ENCODE peak calls at places on chromosomes 12 and 14, in six cellular contexts. K, E, M, F, P and N are unnamed samples. For H3K36me3, the result is how much of the 10 kb centered on the place peaks cover.

GRCh38 chr14:94936901-94937321 is 167.0 kb upstream of the GSC start:
- DNase-seq in K (no peak), E (peak), M (no peak), F (peak), P (no peak), N (no peak)

GRCh38 chr14:102213470-102213869 is 73.8 kb downstream of the WDR20 start:
- DNase-seq in K (no peak), E (no peak), M (no peak), F (no peak), P (no peak), N (no peak)

GRCh38 chr12:98423963-98424362 is 91.4 kb upstream of the TMPO start:
- DNase-seq in K (no peak), E (no peak), M (no peak), F (no peak), P (no peak), N (no peak)

GRCh38 chr12:82574191-82574590 is 112.5 kb upstream of the TMTC2 start:
- DNase-seq in K (no peak), E (no peak), M (no peak), F (no peak), P (no peak), N (no peak)

GRCh38 chr12:98885778-98886177 is 240.7 kb downstream of the APAF1 start:
- DNase-seq in K (peak), E (no peak), M (no peak), F (no peak), P (no peak), N (no peak)

GRCh38 chr14:51069065-51069464 is 25.8 kb downstream of the TRIM9 start:
- DNase-seq in K (peak), E (no peak), M (no peak), F (no peak), P (no peak), N (no peak)

GRCh38 chr12:43069768-43070221 is 480.2 kb upstream of the PRICKLE1 start:
- DNase-seq in K (no peak), E (peak), M (no peak), F (no peak), P (no peak), N (peak)

GRCh38 chr12:22443379-22444316 is 100.7 kb downstream of the C2CD5 start:
- DNase-seq in K (peak), E (peak), M (peak), F (no peak), P (peak), N (peak)

DNA sequence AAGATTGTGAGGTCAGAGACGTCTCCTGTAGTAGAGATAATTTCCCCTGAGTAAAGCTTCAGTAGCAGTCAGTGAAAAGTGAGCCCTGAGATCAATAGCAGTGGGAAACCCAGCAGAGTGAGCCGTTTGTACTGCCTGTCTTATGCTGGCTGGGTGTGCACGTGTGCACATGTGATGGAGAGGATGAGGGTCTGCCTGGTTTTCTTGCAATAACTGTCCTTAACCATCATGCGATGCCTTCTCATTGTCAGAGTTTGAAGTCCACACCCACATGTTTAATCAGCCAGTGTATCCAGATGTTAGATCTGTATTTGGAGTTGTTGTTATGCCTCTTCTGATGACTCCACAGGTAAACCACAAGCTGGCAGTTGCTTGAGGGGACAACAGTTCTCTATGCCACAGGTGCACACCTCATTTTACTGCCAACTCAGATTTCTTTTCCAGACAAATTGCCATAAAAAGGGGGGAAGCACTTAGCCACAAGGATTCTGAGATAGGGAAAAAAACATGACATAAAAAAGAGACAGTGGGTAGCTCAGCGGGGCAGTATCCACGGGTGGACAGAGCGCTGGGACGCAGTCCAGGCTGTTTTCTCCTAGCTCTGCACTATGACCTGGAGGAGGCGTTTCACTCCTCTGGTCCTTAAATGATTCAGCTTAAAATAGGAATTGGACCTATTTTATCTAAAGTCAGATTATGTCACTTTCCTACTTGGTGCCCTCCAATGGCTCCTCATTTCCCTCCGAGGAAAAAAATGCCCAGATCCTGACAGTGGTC is 192.3 kb downstream of the ANO6 start:
- DNase-seq in K (no peak), E (no peak), M (no peak), F (no peak), P (no peak), N (no peak)
- H3K36me3 ChIP-seq in K (under half), E (half or more), M (under half), F (under half), P (under half), N (under half)

DNA sequence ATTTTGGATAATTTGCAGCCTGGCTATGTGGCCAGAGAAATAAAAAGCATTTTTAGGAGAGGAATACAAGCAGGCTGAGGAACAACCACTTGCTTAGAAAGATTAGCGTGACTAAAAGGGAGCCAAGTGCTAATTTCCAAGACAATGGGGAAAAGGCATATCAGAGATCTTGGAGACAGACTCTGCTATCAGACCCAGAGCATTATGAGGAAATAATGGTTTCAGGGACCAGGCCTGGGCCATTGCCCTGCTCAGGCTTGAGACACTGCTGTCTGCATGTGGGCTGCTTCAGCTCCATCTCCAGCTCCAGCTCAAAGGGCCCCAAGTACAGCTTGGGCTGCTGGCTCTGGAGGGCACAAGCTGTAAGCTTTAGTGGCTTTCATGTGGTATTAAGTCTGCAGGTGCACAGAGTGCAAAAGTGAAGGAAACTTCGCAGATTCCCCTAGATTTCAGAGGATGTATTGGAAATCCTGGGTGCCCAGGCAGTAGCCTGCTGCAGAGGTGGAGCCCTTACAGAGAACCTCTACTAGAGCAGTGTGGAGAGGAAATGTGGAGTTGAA is 449.3 kb downstream of the ZFP36L1 start:
- DNase-seq in K (peak), E (no peak), M (no peak), F (no peak), P (no peak), N (no peak)
- H3K4me3 ChIP-seq in K (no peak), E (no peak), M (no peak), F (no peak), P (no peak), N (no peak)

GRCh38 chr12:53717319-53717718 is 9.9 kb downstream of the CALCOCO1 start:
- DNase-seq in K (no peak), E (no peak), M (no peak), F (no peak), P (no peak), N (no peak)
- H3K36me3 ChIP-seq in K (under half), E (half or more), M (under half), F (under half), P (under half), N (under half)

GRCh38 chr12:48198985-48199384 is 4.1 kb downstream of the OR10AD1 start:
- DNase-seq in K (no peak), E (no peak), M (no peak), F (no peak), P (no peak), N (no peak)
- H3K4me3 ChIP-seq in K (no peak), E (peak), M (peak), F (peak), P (peak), N (no peak)